ENCODE peak calls at places on chromosomes 7 and 10, in seven cellular contexts. A, K, E, G, Z, D and W are unnamed samples.
A peak's percentile ranks its signal among the peaks of the same experiment; 100 is the strongest.

GRCh38 chr10:76665029-76665428 is 972.6 kb downstream of the KCNMA1 start:
- DNase-seq in Z (no peak), G (no peak), D (no peak), K (no peak), E (no peak), A (no peak), W (no peak)

GRCh38 chr7:47278043-47278442 is 303.9 kb downstream of the TNS3 start:
- DNase-seq in G (no peak), A (no peak), K (no peak), D (no peak), E (no peak), Z (no peak), W (no peak)

GRCh38 chr7:38463277-38464224 is 167.6 kb downstream of the AMPH start:
- DNase-seq in Z (peak; percentile 82), G (no peak), K (peak; percentile 60), A (no peak), D (peak; percentile 61), E (peak; percentile 33), W (no peak)

GRCh38 chr7:36763084-36763807 is 39.0 kb upstream of the AOAH start:
- DNase-seq in A (no peak), Z (no peak), K (no peak), D (no peak), E (peak; percentile 11), G (no peak), W (no peak)

GRCh38 chr7:94295805-94296204 is 98.9 kb upstream of the COL1A2 start:
- DNase-seq in K (no peak), D (no peak), Z (no peak), A (no peak), G (peak; percentile 60), E (peak; percentile 46), W (no peak)

GRCh38 chr10:22552888-22553378 is 161.4 kb downstream of the PIP4K2A start:
- DNase-seq in D (no peak), G (no peak), A (no peak), E (no peak), Z (no peak), K (no peak), W (no peak)

GRCh38 chr7:70143089-70144044 is 545.1 kb downstream of the AUTS2 start:
- DNase-seq in G (peak; percentile 26), D (no peak), K (no peak), Z (no peak), A (no peak), E (no peak), W (no peak)

GRCh38 chr7:116628971-116629586 is 42.9 kb upstream of the MET start:
- DNase-seq in E (peak; percentile 79), Z (no peak), D (no peak), G (no peak), K (no peak), A (no peak), W (no peak)

GRCh38 chr10:131670341-131670740 is 230.5 kb upstream of the PPP2R2D start:
- DNase-seq in D (no peak), G (no peak), K (no peak), A (no peak), E (no peak), Z (no peak), W (no peak)

GRCh38 chr10:47415520-47416304 is 31.6 kb upstream of the ZNF488 start:
- DNase-seq in Z (no peak), E (no peak), A (no peak), D (no peak), K (no peak), G (no peak), W (no peak)

GRCh38 chr7:28055161-28055544 is 125.4 kb downstream of the JAZF1 start:
- DNase-seq in K (no peak), E (no peak), D (no peak), Z (no peak), G (no peak), A (no peak), W (no peak)

GRCh38 chr10:48606530-48607355 is 1.9 kb upstream of the ARHGAP22 start:
- DNase-seq in K (no peak), G (peak; percentile 91), D (no peak), E (peak; percentile 95), A (no peak), Z (no peak), W (no peak)

GRCh38 chr7:2512179-2512644 is 7.4 kb upstream of the LFNG start:
- DNase-seq in K (no peak), D (no peak), Z (no peak), A (no peak), G (no peak), E (no peak), W (no peak)

GRCh38 chr10:43863859-43864591 is 215.3 kb upstream of the ZNF32 start:
- DNase-seq in K (no peak), G (peak; percentile 44), Z (no peak), D (peak; percentile 44), E (no peak), A (no peak), W (no peak)

GRCh38 chr10:94362360-94363250 is at the start of gene NOC3L:
- DNase-seq in K (peak; percentile 94), E (peak; percentile 96), Z (peak; percentile 94), G (peak; percentile 70), D (peak; percentile 96), A (peak; percentile 93), W (peak; percentile 90)

GRCh38 chr10:94366382-94366781 is 3.6 kb upstream of the NOC3L start:
- DNase-seq in E (no peak), A (no peak), K (no peak), Z (no peak), D (no peak), G (no peak), W (no peak)

GRCh38 chr10:94364480-94364879 is 1.7 kb upstream of the NOC3L start:
- DNase-seq in D (no peak), A (no peak), K (no peak), E (no peak), Z (no peak), G (no peak), W (no peak)

GRCh38 chr10:94361161-94361794 is 1.5 kb downstream of the NOC3L start:
- DNase-seq in D (no peak), G (no peak), Z (no peak), K (no peak), E (peak; percentile 61), A (no peak), W (no peak)

DNA sequence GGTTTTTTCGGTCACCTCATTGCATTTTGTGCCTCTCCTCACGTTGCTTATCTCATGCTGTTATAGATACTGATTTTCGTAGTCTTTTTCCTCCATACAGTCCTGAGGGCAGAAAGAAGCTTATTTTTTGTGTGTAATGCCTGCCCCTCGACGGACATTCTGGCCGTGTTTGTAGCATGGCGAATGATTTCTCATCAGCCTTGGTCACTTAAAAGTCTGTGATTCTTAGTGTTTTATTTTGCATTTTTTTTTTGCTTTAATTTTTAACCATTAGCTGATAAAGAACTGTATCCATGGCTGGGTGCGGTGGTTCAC is 469 bp upstream of the NOC3L start:
- DNase-seq in G (no peak), A (no peak), K (no peak), Z (no peak), D (no peak), E (no peak), W (no peak)
- TF ChIP-seq CTCF in G (no peak), A (no peak), K (no peak), Z (no peak), D (peak; percentile 5), E (no peak), W (no peak)

GRCh38 chr7:44964831-44965440 is 13.9 kb downstream of the MYO1G start:
- DNase-seq in Z (no peak), K (no peak), G (no peak), A (no peak), D (no peak), E (no peak), W (no peak)

GRCh38 chr7:44963526-44964290 is 15.1 kb downstream of the MYO1G start:
- DNase-seq in A (no peak), Z (no peak), K (no peak), G (no peak), D (no peak), E (no peak), W (no peak)

GRCh38 chr7:44965441-44965903 is 13.3 kb downstream of the MYO1G start:
- DNase-seq in K (no peak), A (no peak), Z (no peak), D (no peak), E (no peak), G (no peak), W (no peak)

GRCh38 chr7:44965937-44966730 is 12.7 kb downstream of the MYO1G start:
- DNase-seq in A (no peak), K (no peak), D (no peak), Z (no peak), G (no peak), E (no peak), W (no peak)

DNA sequence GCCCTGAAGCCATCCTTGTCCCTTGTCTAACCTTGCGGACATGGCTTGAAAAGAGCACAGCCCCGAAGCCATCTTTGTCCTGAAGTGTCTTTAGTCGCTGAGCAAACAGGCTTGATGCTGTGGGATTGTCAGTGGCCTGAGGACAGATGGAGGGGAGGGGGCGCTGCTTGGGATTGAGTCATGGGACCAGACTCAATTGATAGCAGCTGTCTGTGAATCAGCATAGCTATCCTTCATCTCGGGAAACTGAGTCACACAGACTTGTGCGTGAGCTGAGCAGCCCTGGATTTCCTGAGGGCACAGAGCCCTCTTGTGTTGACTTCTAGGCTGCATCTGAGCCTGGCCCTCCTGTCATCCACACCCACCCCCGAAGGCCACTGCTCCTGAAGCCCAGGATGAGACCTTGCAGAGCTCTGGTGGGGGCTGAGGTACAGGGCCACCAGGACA is 14.4 kb downstream of the MYO1G start:
- DNase-seq in Z (no peak), D (no peak), G (no peak), A (no peak), E (peak; percentile 24), K (no peak), W (no peak)
- TF ChIP-seq CTCF in Z (no peak), D (peak; percentile 16), G (peak; percentile 50), A (peak; percentile 33), E (peak; percentile 41), K (no peak), W (no peak)

DNA sequence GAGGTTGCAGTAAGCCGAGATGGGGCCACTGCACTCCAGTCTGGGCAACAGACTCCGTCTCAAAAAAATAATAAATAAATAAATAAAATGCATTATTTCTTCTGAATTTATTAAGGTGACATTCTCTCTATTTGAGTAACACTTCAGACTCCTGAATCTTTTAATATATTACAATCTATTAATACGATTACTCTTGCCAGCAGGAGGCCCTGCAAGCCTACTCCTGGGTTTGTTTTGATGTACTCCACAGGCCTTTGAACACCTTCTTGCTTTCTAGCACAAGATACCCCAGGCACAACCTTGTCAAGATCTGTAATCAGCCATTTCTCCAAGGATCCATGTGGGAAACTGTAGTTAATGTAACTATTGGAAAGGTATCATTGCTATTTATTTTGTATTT is 63.5 kb downstream of the COBL start:
- DNase-seq in D (no peak), K (no peak), E (no peak), Z (no peak), A (no peak), G (no peak), W (no peak)
- TF ChIP-seq CTCF in D (peak; percentile 10), K (peak; percentile 24), E (peak; percentile 27), Z (no peak), A (peak; percentile 44), G (no peak), W (no peak)

DNA sequence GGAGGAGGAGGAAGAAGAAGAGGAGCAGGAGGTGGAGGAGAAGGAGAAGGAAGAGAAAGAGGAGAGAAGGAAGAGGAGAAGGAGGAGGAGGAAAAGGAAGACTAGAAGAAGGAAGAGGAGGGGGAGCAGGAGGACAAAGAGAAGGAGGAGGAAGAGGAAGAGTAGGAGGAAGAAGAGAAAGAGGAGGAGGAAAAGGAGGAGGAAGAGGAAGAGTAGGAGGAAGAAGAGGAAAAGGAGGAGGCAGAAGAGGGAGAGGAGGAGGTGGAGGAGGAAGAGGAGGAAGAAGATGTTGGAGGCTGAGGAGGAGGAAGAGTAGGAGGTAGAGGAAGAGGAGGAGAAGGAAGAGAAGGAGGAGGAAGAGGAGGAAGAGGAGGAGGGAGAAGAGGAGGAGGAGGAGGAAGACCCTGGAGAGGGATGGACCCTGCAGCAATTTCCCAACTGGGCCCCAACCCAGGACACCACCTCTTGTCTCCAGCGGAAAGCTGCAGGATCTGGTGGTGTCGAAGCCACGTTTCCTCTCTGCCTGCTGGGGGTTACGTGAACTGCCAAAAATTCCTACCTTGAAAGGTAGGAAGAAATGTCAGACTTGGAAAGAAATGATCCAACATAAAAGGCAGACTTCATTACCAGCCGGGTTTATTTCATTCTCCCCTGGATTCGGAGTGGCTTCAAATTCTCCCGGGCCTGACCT is 38.9 kb downstream of the COL26A1 start:
- DNase-seq in E (no peak), Z (no peak), K (no peak), D (no peak), G (no peak), A (no peak), W (no peak)
- TF ChIP-seq CTCF in E (no peak), Z (no peak), K (no peak), D (no peak), G (no peak), A (no peak), W (no peak)